ENCODE peak calls at places on chromosomes 3 and 15, in ten cellular contexts. J is HS-27A; M is LoVo; T is GM03348; V is mesenchymal stem cell; X is mucosa of descending colon; H is HEK293T; Z is germinal center; I is activated naive CD4-positive, alpha-beta T cell treated with Interleukin-2 at 50 U/mL for 16 hours; B is KG1. F is an unnamed sample.

GRCh38 chr15:91953432-91953831 is 99.9 kb downstream of the SLCO3A1 start:
- DNase-seq in B (no peak), V (no peak), M (no peak), I (no peak), T (no peak), H (no peak), X (peak), Z (no peak), J (no peak), F (no peak)

GRCh38 chr3:98986073-98986472 is 84.6 kb upstream of the DCBLD2 start:
- DNase-seq in B (no peak), T (peak), M (no peak), X (no peak), Z (no peak), H (peak), J (no peak), V (peak), I (no peak), F (peak)

GRCh38 chr3:103126111-103126510 is 691.3 kb downstream of the ZPLD1 start:
- DNase-seq in Z (no peak), B (no peak), H (no peak), X (no peak), M (no peak), I (no peak), J (no peak), V (no peak), T (no peak), F (no peak)

GRCh38 chr15:64209680-64210334 is 47.0 kb upstream of the PPIB start:
- DNase-seq in M (peak), H (no peak), T (peak), Z (peak), J (no peak), I (no peak), V (peak), X (peak), B (peak), F (peak)

GRCh38 chr3:69821133-69821532 is 81.9 kb downstream of the MITF start:
- DNase-seq in B (no peak), H (no peak), Z (no peak), J (no peak), X (no peak), I (no peak), T (no peak), V (no peak), M (no peak), F (no peak)

GRCh38 chr15:68384451-68385239 is 47.3 kb downstream of the ITGA11 start:
- DNase-seq in X (no peak), M (no peak), V (peak), I (no peak), H (no peak), B (no peak), T (peak), Z (no peak), J (peak), F (peak)

GRCh38 chr3:46960081-46960701 is 16.4 kb downstream of the CCDC12 start:
- DNase-seq in M (no peak), Z (no peak), T (peak), I (no peak), B (no peak), H (no peak), V (peak), X (no peak), J (no peak), F (peak)

GRCh38 chr3:117699058-117699457 is 989.5 kb downstream of the TUSC7 start:
- DNase-seq in B (no peak), T (no peak), I (no peak), X (no peak), Z (no peak), H (no peak), M (no peak), J (no peak), V (no peak), F (no peak)

GRCh38 chr15:83205725-83206324 is 1.8 kb downstream of the HDGFL3 start:
- DNase-seq in M (no peak), X (no peak), T (peak), I (no peak), B (no peak), Z (no peak), H (no peak), V (peak), J (no peak), F (peak)

GRCh38 chr15:72229076-72229946 is 1.7 kb downstream of the PKM start:
- DNase-seq in V (peak), T (no peak), M (no peak), X (no peak), B (no peak), Z (peak), I (peak), J (peak), H (no peak), F (peak)

GRCh38 chr3:127168271-127168670 is 24.7 kb upstream of the PRR23E start:
- DNase-seq in X (no peak), V (no peak), M (no peak), I (no peak), J (no peak), T (no peak), B (no peak), H (no peak), Z (no peak), F (no peak)

GRCh38 chr3:1091276-1091675 is 1.5 kb upstream of the CNTN6 start:
- DNase-seq in M (no peak), X (no peak), T (no peak), V (no peak), J (no peak), B (no peak), I (no peak), H (no peak), Z (no peak), F (no peak)

GRCh38 chr15:59169337-59169736 is 37.3 kb upstream of the LDHAL6B start:
- DNase-seq in I (no peak), T (peak), J (no peak), H (no peak), M (no peak), B (no peak), Z (no peak), X (no peak), V (peak), F (peak)

GRCh38 chr3:147417896-147418295 is 8.7 kb downstream of the ZIC1 start:
- DNase-seq in V (no peak), B (no peak), X (no peak), Z (no peak), I (no peak), J (no peak), H (no peak), T (no peak), M (no peak), F (no peak)

GRCh38 chr15:78004919-78005634 is 72.4 kb downstream of the TBC1D2B start:
- DNase-seq in M (no peak), I (no peak), V (peak), Z (no peak), B (no peak), J (no peak), X (peak), H (no peak), T (peak), F (peak)

GRCh38 chr15:80584561-80584964 is 110.5 kb upstream of the ABHD17C start:
- DNase-seq in I (no peak), Z (no peak), T (no peak), V (no peak), B (no peak), H (no peak), J (no peak), X (no peak), M (no peak), F (no peak)

GRCh38 chr15:94523873-94524272 is 292.5 kb downstream of the MCTP2 start:
- DNase-seq in H (no peak), M (no peak), Z (no peak), V (no peak), J (no peak), I (no peak), X (no peak), B (no peak), T (no peak), F (no peak)

GRCh38 chr3:171679011-171679492 is 131.2 kb downstream of the PLD1 start:
- DNase-seq in M (peak), I (no peak), X (peak), T (no peak), J (no peak), V (no peak), Z (no peak), H (no peak), B (no peak), F (no peak)

GRCh38 chr3:187006884-187007630 is 76.7 kb downstream of the ST6GAL1 start:
- DNase-seq in H (no peak), M (no peak), J (no peak), V (peak), Z (no peak), I (no peak), X (no peak), T (no peak), B (no peak), F (no peak)

GRCh38 chr3:174337227-174337626 is 521.9 kb upstream of the NAALADL2 start:
- DNase-seq in M (no peak), B (no peak), H (no peak), T (no peak), I (no peak), V (no peak), Z (no peak), X (no peak), J (no peak), F (peak)

GRCh38 chr3:123997543-123997942 is 5.6 kb upstream of the ROPN1 start:
- DNase-seq in B (no peak), T (peak), V (no peak), Z (no peak), J (no peak), M (no peak), H (no peak), X (no peak), I (no peak), F (no peak)

GRCh38 chr3:46096336-46096735 is 69.1 kb upstream of the XCR1 start:
- DNase-seq in T (no peak), X (no peak), M (no peak), H (no peak), B (no peak), J (no peak), I (no peak), Z (no peak), V (no peak), F (no peak)

GRCh38 chr3:100650651-100651611 is 41.5 kb downstream of the ADGRG7 start:
- DNase-seq in M (no peak), V (peak), X (no peak), B (peak), Z (peak), I (no peak), T (peak), H (no peak), J (peak), F (peak)

GRCh38 chr3:28240440-28240839 is 979 bp upstream of the CMC1 start:
- DNase-seq in H (no peak), T (no peak), B (no peak), V (no peak), Z (no peak), I (no peak), M (no peak), J (no peak), X (no peak), F (peak)

GRCh38 chr3:4797201-4797600 is 182.0 kb upstream of the BHLHE40 start:
- DNase-seq in H (no peak), I (no peak), V (peak), Z (no peak), J (no peak), B (no peak), M (no peak), X (no peak), T (no peak), F (no peak)

GRCh38 chr3:14416453-14416852 is 14.0 kb downstream of the SLC6A6 start:
- DNase-seq in I (no peak), M (no peak), V (no peak), J (no peak), Z (no peak), T (no peak), X (no peak), B (no peak), H (no peak), F (no peak)

GRCh38 chr3:107506458-107506857 is 16.3 kb upstream of the BBX start:
- DNase-seq in J (no peak), X (no peak), B (no peak), I (no peak), H (no peak), Z (no peak), V (peak), M (no peak), T (no peak), F (no peak)

GRCh38 chr15:51341366-51342248 is at the start of gene GLDN:
- DNase-seq in V (peak), J (no peak), M (no peak), T (peak), I (no peak), B (no peak), X (peak), H (peak), Z (no peak), F (no peak)

GRCh38 chr15:99135194-99135593 is 30.3 kb downstream of the SYNM start:
- DNase-seq in B (no peak), M (no peak), Z (no peak), I (no peak), J (no peak), H (no peak), V (peak), T (no peak), X (no peak), F (peak)

GRCh38 chr15:97728791-97729190 is 231.7 kb upstream of the ARRDC4 start:
- DNase-seq in I (no peak), M (no peak), Z (no peak), B (no peak), T (no peak), V (no peak), H (no peak), J (no peak), X (no peak), F (no peak)

GRCh38 chr3:48532271-48532973 is 24.2 kb downstream of the PFKFB4 start:
- DNase-seq in J (no peak), B (no peak), T (no peak), H (no peak), I (no peak), V (peak), X (no peak), M (no peak), Z (no peak), F (no peak)

GRCh38 chr3:182027366-182027765 is 315.6 kb downstream of the SOX2 start:
- DNase-seq in I (no peak), H (no peak), T (no peak), B (no peak), V (no peak), J (no peak), M (peak), Z (no peak), X (no peak), F (no peak)

GRCh38 chr3:65979731-65980130 is 59.0 kb downstream of the MAGI1 start:
- DNase-seq in T (peak), B (no peak), M (no peak), H (no peak), Z (no peak), I (no peak), V (peak), J (peak), X (no peak), F (no peak)

GRCh38 chr15:61951949-61952348 is 108.3 kb downstream of the VPS13C start:
- DNase-seq in T (no peak), M (no peak), Z (no peak), J (no peak), X (peak), I (no peak), H (no peak), B (no peak), V (peak), F (peak)

F was measured in endothelial cell of umbilical vein.